ENCODE peak calls at places on chromosome 18, in four cellular contexts. T is A549, C is HepG2, S is SK-N-SH. G is an unnamed sample.

GRCh38 chr18:45059695-45060094 is 379.0 kb downstream of the SETBP1 start:
- DNase-seq in T (peak), C (no peak), S (no peak), G (no peak)

GRCh38 chr18:70044626-70045025 is 97.0 kb upstream of the CD226 start:
- DNase-seq in T (peak), C (no peak), S (peak), G (no peak)

GRCh38 chr18:43582120-43582519 is 304.8 kb upstream of the SYT4 start:
- DNase-seq in T (no peak), C (no peak), S (no peak), G (no peak)

GRCh38 chr18:69705987-69706386 is 241.7 kb downstream of the CD226 start:
- DNase-seq in T (no peak), C (no peak), S (no peak), G (no peak)

GRCh38 chr18:12106516-12106915 is 12.9 kb downstream of the ANKRD62 start:
- DNase-seq in T (no peak), C (no peak), S (no peak), G (no peak)

GRCh38 chr18:50240083-50240563 is 26.2 kb downstream of the CFAP53 start:
- DNase-seq in T (peak), C (no peak), S (no peak), G (no peak)

GRCh38 chr18:2857491-2858063 is 10.8 kb downstream of the EMILIN2 start:
- DNase-seq in T (no peak), C (no peak), S (no peak), G (no peak)

GRCh38 chr18:44526705-44527415 is 153.8 kb upstream of the SETBP1 start:
- DNase-seq in T (no peak), C (no peak), S (no peak), G (no peak)

GRCh38 chr18:52953435-52953834 is 613.4 kb downstream of the DCC start:
- DNase-seq in T (no peak), C (peak), S (no peak), G (no peak)

GRCh38 chr18:78506031-78506461 is 473.6 kb upstream of the SALL3 start:
- DNase-seq in T (no peak), C (peak), S (no peak), G (no peak)

GRCh38 chr18:63994783-63995399 is 25.0 kb downstream of the SERPINB8 start:
- DNase-seq in T (peak), C (peak), S (peak), G (no peak)

GRCh38 chr18:61955644-61956043 is 62.8 kb upstream of the RNF152 start:
- DNase-seq in T (no peak), C (no peak), S (no peak), G (peak)

GRCh38 chr18:49994410-49994809 is 181.1 kb upstream of the ACAA2 start:
- DNase-seq in T (no peak), C (no peak), S (no peak), G (no peak)

GRCh38 chr18:63511285-63511684 is 30.9 kb upstream of the SERPINB12 start:
- DNase-seq in T (peak), C (peak), S (peak), G (no peak)

GRCh38 chr18:45268583-45268982 is 346.7 kb upstream of the SLC14A2 start:
- DNase-seq in T (no peak), C (no peak), S (no peak), G (no peak)

GRCh38 chr18:76476665-76477561 is 18.1 kb downstream of the ZNF516 start:
- DNase-seq in T (peak), C (peak), S (no peak), G (no peak)

GRCh38 chr18:6593142-6593889 is 136.2 kb upstream of the ARHGAP28 start:
- DNase-seq in T (no peak), C (no peak), S (peak), G (no peak)

GRCh38 chr18:59623456-59624383 is 73.5 kb downstream of the CCBE1 start:
- DNase-seq in T (no peak), C (no peak), S (no peak), G (no peak)

GRCh38 chr18:52869942-52870907 is 530.2 kb downstream of the DCC start:
- DNase-seq in T (peak), C (no peak), S (peak), G (no peak)

GRCh38 chr18:74665905-74666304 is 68.2 kb downstream of the ZNF407 start:
- DNase-seq in T (no peak), C (no peak), S (no peak), G (no peak)

GRCh38 chr18:55301836-55302235 is 286.2 kb downstream of the TCF4 start:
- DNase-seq in T (no peak), C (no peak), S (no peak), G (no peak)

GRCh38 chr18:61883547-61883946 is 9.3 kb downstream of the RNF152 start:
- DNase-seq in T (no peak), C (no peak), S (no peak), G (no peak)

GRCh38 chr18:45626330-45627203 is 11.3 kb downstream of the SLC14A2 start:
- DNase-seq in T (no peak), C (no peak), S (no peak), G (no peak)

GRCh38 chr18:67483237-67483636 is 33.3 kb downstream of the DSEL start:
- DNase-seq in T (no peak), C (no peak), S (peak), G (no peak)

GRCh38 chr18:32831781-32832180 is 59.0 kb upstream of the KLHL14 start:
- DNase-seq in T (no peak), C (no peak), S (no peak), G (no peak)

GRCh38 chr18:48913723-48914122 is 37.0 kb downstream of the SMAD7 start:
- DNase-seq in T (no peak), C (no peak), S (no peak), G (no peak)

GRCh38 chr18:47795448-47795843 is 135.0 kb downstream of the SMAD2 start:
- DNase-seq in T (no peak), C (no peak), S (peak), G (no peak)

GRCh38 chr18:22185723-22186386 is 16.5 kb downstream of the GATA6 start:
- DNase-seq in T (no peak), C (no peak), S (no peak), G (no peak)

GRCh38 chr18:76553715-76554603 is 58.9 kb upstream of the ZNF516 start:
- DNase-seq in T (no peak), C (peak), S (no peak), G (no peak)

GRCh38 chr18:52152036-52152435 is 188.0 kb upstream of the DCC start:
- DNase-seq in T (no peak), C (no peak), S (no peak), G (no peak)

GRCh38 chr18:45006934-45007333 is 326.2 kb downstream of the SETBP1 start:
- DNase-seq in T (no peak), C (no peak), S (no peak), G (no peak)

GRCh38 chr18:35059280-35059927 is 18.2 kb downstream of the MAPRE2 start:
- DNase-seq in T (no peak), C (no peak), S (no peak), G (no peak)

GRCh38 chr18:6374340-6374739 is 40.4 kb downstream of the L3MBTL4 start:
- DNase-seq in T (no peak), C (peak), S (no peak), G (no peak)

GRCh38 chr18:9612215-9612830 is 2.0 kb downstream of the PPP4R1 start:
- DNase-seq in T (peak), C (peak), S (peak), G (no peak)
- TF ChIP-seq PBX3 in T (no peak), C (no peak), S (no peak), G (no peak)

DNA sequence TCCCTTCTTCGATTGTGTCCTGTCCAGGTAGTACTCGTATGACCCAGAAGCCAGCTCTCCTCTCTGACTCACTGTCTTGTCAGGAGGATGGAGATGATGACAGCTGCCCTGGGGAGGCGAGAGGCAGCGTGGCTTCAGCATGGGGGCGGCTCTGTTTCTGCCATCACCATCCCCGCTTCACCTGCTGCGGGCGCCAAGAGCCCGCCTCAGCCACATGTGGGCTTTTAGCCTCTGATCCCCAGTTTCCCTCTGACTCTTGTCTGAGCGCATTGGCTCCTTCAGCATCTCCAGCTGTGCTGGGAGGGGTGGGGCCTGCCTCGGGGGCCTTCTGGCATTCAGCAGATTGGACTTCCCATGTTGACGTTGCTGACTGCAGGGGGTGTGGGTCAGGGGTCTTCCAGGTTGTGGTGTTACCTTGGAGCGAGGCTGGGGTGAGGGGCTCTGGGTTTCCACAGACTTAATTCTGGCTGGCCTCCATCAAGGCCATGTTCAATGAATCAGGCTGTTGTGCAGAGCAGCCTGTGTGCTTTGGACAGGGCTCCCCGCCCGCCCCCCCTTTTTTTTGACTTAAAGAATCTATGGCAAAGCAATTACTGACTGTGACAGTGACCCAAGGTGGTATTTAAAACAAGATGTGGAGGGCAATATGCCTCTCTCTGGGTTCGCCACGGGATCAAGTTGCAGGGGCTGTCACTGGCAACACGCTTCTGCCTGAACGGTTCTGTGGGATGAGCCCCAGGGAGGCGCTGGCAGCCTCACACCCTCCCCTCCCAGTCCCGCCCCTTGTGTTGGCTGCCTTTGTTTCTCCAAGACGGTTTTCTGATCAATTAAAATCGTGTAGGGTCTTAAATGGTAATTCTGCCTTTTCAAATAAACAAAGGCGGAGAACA is 228.3 kb downstream of the LDLRAD4 start:
- DNase-seq in T (peak), C (no peak), S (no peak), G (no peak)
- TF ChIP-seq PBX3 in T (no peak), C (no peak), S (no peak), G (no peak)

DNA sequence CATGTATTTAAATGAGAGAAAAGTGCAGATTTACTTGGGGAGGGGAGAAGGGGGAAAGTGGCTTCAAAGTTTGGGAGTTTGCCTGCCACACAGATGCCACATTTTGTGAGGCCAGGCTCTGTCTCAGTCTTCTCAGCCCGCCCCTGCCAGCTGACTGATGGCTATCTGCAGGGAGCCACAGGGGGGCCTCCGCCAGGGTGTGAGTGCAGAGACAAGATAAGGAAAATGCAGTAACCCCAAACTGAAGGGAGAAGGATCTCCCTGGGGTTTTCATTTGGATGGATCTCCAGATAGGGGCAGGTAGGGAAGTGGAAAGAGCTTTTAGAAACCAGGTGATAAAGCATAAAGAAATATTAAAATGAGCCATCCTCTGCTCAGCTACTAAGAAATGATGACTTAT is 128.8 kb downstream of the ZNF521 start:
- DNase-seq in T (no peak), C (no peak), S (peak), G (no peak)
- TF ChIP-seq PBX3 in T (no peak), C (no peak), S (no peak), G (no peak)

GRCh38 chr18:58015045-58015444 is 29.0 kb upstream of the NEDD4L start:
- DNase-seq in T (no peak), C (no peak), S (no peak), G (peak)
- TF ChIP-seq PBX3 in T (no peak), C (no peak), S (no peak), G (no peak)

DNA sequence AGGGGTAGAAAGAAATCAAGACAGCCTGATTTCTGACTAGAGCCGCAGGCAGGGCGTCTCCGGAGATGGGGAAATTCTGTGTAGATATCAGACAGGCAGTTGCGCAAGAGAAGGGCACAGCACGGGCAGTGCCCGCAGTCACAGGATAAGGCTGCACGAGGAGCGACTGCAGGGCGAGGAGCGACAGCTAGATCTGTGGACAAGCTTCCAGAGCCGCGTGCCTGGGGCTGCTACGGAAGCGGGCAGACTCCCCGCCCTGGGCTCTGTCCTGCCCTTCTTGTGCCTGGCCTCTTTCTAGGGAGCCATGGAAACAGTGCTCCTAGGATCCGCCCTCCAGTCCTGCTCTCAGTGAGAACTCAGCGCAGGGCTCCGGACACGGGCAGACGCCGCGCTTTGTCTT is 12.6 kb downstream of the MC5R start:
- DNase-seq in T (no peak), C (no peak), S (no peak), G (no peak)
- TF ChIP-seq PBX3 in T (no peak), C (no peak), S (no peak), G (no peak)

GRCh38 chr18:80108739-80109675 is at the start of gene ADNP2:
- DNase-seq in T (peak), C (peak), S (peak), G (peak)

GRCh38 chr18:80106482-80107051 is 2.5 kb upstream of the ADNP2 start:
- DNase-seq in T (no peak), C (peak), S (no peak), G (no peak)

GRCh38 chr18:80105369-80106167 is 3.5 kb upstream of the ADNP2 start:
- DNase-seq in T (no peak), C (no peak), S (no peak), G (peak)

GRCh38 chr18:80108122-80108536 is 933 bp upstream of the ADNP2 start:
- DNase-seq in T (no peak), C (no peak), S (no peak), G (no peak)

DNA sequence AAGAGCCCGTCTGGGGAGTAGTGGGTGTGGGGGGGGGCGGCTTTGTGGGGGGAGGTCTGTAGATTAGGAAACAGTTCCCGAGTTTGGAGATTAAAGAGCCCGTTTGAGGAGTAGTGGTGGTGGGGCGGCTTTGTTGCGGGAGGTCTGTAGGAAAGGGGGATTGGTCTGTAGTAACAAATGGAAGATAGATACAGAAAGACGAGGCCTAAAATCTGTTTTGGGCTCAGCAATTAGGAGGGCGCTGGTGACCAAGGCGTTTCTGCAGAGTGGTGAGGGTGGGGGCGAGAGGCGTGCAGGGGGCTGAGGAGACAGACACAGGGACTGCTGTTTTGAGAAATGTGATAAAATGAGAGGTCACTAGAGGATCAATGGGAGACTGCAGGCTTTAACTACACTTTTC is 1.7 kb upstream of the ADNP2 start:
- DNase-seq in T (no peak), C (no peak), S (no peak), G (no peak)
- TF ChIP-seq PBX3 in T (no peak), C (no peak), S (no peak), G (no peak)

G was measured in GM12878.